ENCODE peak calls at places on chromosomes 11 and 22, in eight cellular contexts. M is pancreas, C is kidney epithelial cell, B is astrocyte of the spinal cord, V is SK-N-MC, E is hepatocyte, I is uterus, X is AG09309. S is an unnamed sample.

GRCh38 chr11:67372993-67373915 is at the start of gene CLCF1:
- DNase-seq in M (peak), C (no peak), B (peak), V (no peak), E (peak), I (peak), X (no peak), S (peak)

GRCh38 chr22:49018601-49019000 is 809.1 kb downstream of the BRD1 start:
- DNase-seq in M (no peak), C (no peak), B (no peak), V (no peak), E (no peak), I (no peak), X (no peak), S (no peak)

GRCh38 chr11:116478205-116478604 is 294.6 kb downstream of the BUD13 start:
- DNase-seq in M (no peak), C (no peak), B (no peak), V (no peak), E (no peak), I (no peak), X (no peak), S (no peak)

GRCh38 chr11:130644187-130644586 is 195.7 kb downstream of the ADAMTS15 start:
- DNase-seq in M (no peak), C (no peak), B (no peak), V (no peak), E (no peak), I (no peak), X (no peak), S (no peak)

GRCh38 chr11:81026008-81026407 is 1585.2 kb upstream of the TENM4 start:
- DNase-seq in M (no peak), C (no peak), B (no peak), V (no peak), E (no peak), I (no peak), X (no peak), S (no peak)

GRCh38 chr11:77783023-77783422 is 37.5 kb downstream of the RSF1 start:
- DNase-seq in M (no peak), C (no peak), B (no peak), V (no peak), E (no peak), I (no peak), X (no peak), S (no peak)

GRCh38 chr22:33803371-33803770 is 116.9 kb downstream of the LARGE1 start:
- DNase-seq in M (no peak), C (peak), B (peak), V (no peak), E (peak), I (peak), X (peak), S (peak)

GRCh38 chr11:126443120-126443519 is 87.6 kb downstream of the ST3GAL4 start:
- DNase-seq in M (no peak), C (no peak), B (no peak), V (no peak), E (no peak), I (no peak), X (no peak), S (no peak)

GRCh38 chr11:102430158-102430836 is 22.3 kb downstream of the TMEM123 start:
- DNase-seq in M (no peak), C (no peak), B (peak), V (no peak), E (no peak), I (no peak), X (no peak), S (peak)

GRCh38 chr11:134856371-134856971 is 444.4 kb upstream of the B3GAT1 start:
- DNase-seq in M (no peak), C (no peak), B (no peak), V (no peak), E (no peak), I (no peak), X (no peak), S (no peak)

GRCh38 chr11:132982769-132983168 is 549.5 kb downstream of the OPCML start:
- DNase-seq in M (no peak), C (no peak), B (no peak), V (no peak), E (no peak), I (no peak), X (no peak), S (no peak)

GRCh38 chr11:33869511-33870422 is 22.1 kb downstream of the LMO2 start:
- DNase-seq in M (peak), C (no peak), B (peak), V (no peak), E (peak), I (peak), X (no peak), S (no peak)

GRCh38 chr11:124170801-124171586 is 12.2 kb upstream of the OR10D3 start:
- DNase-seq in M (no peak), C (no peak), B (no peak), V (no peak), E (no peak), I (no peak), X (no peak), S (no peak)

GRCh38 chr11:17991799-17992433 is 20.9 kb downstream of the SERGEF start:
- DNase-seq in M (no peak), C (no peak), B (peak), V (no peak), E (peak), I (no peak), X (no peak), S (no peak)

GRCh38 chr11:88301478-88302140 is 35.9 kb downstream of the CTSC start:
- DNase-seq in M (no peak), C (no peak), B (peak), V (no peak), E (peak), I (no peak), X (peak), S (no peak)

GRCh38 chr11:64687641-64688533 is 35.1 kb downstream of the NRXN2 start:
- DNase-seq in M (no peak), C (no peak), B (no peak), V (no peak), E (no peak), I (peak), X (no peak), S (no peak)

GRCh38 chr11:130451261-130452019 is 3.0 kb downstream of the ADAMTS15 start:
- DNase-seq in M (no peak), C (no peak), B (peak), V (no peak), E (no peak), I (no peak), X (no peak), S (no peak)

GRCh38 chr11:60991457-60991856 is 20.0 kb downstream of the CD6 start:
- DNase-seq in M (no peak), C (no peak), B (no peak), V (no peak), E (no peak), I (no peak), X (no peak), S (no peak)

GRCh38 chr11:75968021-75968685 is 153.1 kb downstream of the UVRAG start:
- DNase-seq in M (no peak), C (no peak), B (no peak), V (no peak), E (no peak), I (no peak), X (no peak), S (no peak)

GRCh38 chr22:41048791-41049717 is 43.3 kb upstream of the EP300 start:
- DNase-seq in M (peak), C (peak), B (peak), V (peak), E (peak), I (peak), X (peak), S (peak)

GRCh38 chr11:115503083-115503885 is 931 bp downstream of the CADM1 start:
- DNase-seq in M (peak), C (no peak), B (peak), V (no peak), E (peak), I (peak), X (no peak), S (no peak)

GRCh38 chr11:108933630-108934029 is 268.8 kb downstream of the DDX10 start:
- DNase-seq in M (no peak), C (no peak), B (peak), V (no peak), E (no peak), I (no peak), X (no peak), S (no peak)

GRCh38 chr11:114684636-114685035 is 6.3 kb downstream of the NXPE2 start:
- DNase-seq in M (no peak), C (no peak), B (no peak), V (no peak), E (no peak), I (no peak), X (no peak), S (no peak)

GRCh38 chr11:36222755-36223635 is 66.2 kb downstream of the COMMD9 start:
- DNase-seq in M (no peak), C (no peak), B (peak), V (no peak), E (no peak), I (peak), X (no peak), S (no peak)

GRCh38 chr11:45463541-45463940 is 177.4 kb upstream of the SYT13 start:
- DNase-seq in M (no peak), C (no peak), B (no peak), V (no peak), E (no peak), I (no peak), X (no peak), S (no peak)

GRCh38 chr11:69674886-69675714 is at the start of gene LTO1:
- DNase-seq in M (peak), C (peak), B (peak), V (no peak), E (peak), I (peak), X (peak), S (peak)

GRCh38 chr22:38828616-38829205 is 15.1 kb downstream of the NPTXR start:
- DNase-seq in M (no peak), C (no peak), B (no peak), V (no peak), E (no peak), I (no peak), X (no peak), S (no peak)

GRCh38 chr11:33500865-33501479 is 199.7 kb downstream of the C11orf91 start:
- DNase-seq in M (no peak), C (no peak), B (peak), V (no peak), E (peak), I (no peak), X (no peak), S (no peak)

GRCh38 chr22:24400726-24401596 is 26.4 kb upstream of the ADORA2A start:
- DNase-seq in M (no peak), C (no peak), B (no peak), V (no peak), E (no peak), I (no peak), X (no peak), S (no peak)
- H3K4me3 ChIP-seq in M (no peak), C (no peak), B (no peak), V (no peak), E (no peak), I (no peak), X (no peak), S (no peak)

DNA sequence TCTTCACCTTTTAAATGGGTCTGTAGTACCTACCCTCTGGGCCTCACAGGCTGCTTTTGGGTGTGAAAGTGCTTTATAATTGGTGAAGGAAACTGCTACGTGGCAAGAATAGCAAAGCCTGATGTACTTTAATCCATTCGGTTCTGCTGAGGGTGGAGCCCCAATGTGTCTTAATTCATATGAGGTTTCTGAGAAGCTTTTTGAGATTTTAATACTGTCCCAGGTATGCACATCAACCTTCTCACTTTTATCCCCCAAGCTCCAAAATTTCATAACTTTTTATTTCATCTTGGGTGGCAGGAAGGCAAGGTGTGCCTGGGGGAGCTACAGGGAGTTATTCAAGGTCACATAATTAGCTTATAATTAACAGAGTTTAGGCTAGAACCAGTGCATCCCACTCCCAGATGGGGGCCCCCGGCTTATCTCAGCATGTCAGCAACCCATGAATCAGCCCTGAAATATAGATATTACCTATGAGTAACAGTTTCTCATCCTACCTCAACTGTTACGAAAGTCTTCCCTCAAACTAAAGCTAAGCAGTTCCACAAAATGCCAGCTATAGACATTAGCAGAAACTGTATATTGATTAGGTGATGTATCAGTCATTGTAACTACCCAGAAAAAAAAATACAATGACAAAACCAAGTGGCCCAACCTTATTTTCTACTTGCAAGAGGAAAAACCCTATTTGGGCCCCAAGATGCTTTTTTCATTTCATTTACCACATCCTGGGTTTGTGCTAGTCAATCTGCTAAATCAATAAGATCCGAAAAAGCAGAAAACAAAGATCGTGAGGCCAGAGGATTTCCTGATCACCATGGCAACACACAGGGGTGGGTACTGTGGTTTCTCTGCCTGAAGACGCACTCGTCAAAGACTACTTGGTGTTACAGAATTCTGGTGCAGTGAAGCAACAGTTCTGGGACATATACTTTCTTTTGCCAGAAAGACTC is 26.7 kb downstream of the CD44 start:
- DNase-seq in M (no peak), C (no peak), B (peak), V (no peak), E (no peak), I (no peak), X (peak), S (no peak)
- H3K4me3 ChIP-seq in M (no peak), C (no peak), B (no peak), V (no peak), E (no peak), I (no peak), X (no peak), S (no peak)

DNA sequence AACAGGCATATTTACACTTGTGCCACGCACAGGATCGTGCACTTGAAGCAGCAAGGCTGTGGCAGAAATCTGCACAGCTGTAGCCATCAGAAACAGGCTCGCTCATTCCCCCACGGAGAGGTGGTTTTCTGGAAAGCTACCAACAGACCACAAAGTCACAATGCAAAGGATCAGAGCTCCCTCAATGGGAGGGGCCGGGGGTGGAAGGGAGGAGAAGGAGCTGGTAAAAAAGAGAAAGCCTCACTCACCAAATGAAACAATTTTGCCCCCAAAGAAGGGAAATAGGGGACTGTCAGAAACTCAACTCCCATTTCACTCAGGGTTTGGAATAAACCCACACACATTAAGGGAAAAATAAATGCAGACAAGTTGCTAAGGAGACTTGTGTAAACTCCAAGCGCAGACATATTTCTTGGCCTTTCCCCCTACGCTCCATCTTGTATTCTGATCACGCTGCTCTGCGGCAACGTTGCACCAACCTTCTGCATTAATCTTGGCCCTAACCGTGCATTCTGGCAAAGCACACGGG is 43.2 kb upstream of the BLID start:
- DNase-seq in M (no peak), C (no peak), B (peak), V (no peak), E (peak), I (peak), X (no peak), S (peak)
- H3K4me3 ChIP-seq in M (no peak), C (peak), B (no peak), V (no peak), E (no peak), I (peak), X (peak), S (peak)

DNA sequence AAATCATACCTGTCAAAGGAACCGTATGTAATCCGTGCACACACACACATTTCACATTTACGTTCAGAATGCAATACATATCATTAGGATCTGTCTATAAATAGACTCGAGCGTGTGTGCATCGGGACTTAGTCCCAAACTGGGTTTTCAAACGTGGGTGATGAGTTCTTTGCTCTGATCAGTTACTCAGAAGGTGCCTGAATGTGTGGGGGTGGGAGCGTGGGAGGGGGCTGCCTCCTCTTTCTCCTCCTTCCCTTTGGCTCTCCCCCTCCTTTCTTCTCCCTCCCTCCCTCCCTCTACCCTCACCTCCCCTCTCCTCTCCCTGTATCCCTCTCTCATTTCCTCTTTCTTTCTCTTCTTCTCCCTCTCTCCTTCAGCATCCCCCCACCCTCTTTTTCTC is 124.3 kb upstream of the HSD17B12 start:
- DNase-seq in M (no peak), C (no peak), B (no peak), V (no peak), E (no peak), I (no peak), X (no peak), S (no peak)
- H3K4me3 ChIP-seq in M (no peak), C (no peak), B (no peak), V (peak), E (no peak), I (no peak), X (no peak), S (no peak)

GRCh38 chr11:94767701-94768601 is at the start of gene AMOTL1:
- DNase-seq in M (peak), C (peak), B (peak), V (no peak), E (peak), I (peak), X (no peak), S (peak)

GRCh38 chr11:94767292-94767690 is 865 bp upstream of the AMOTL1 start:
- DNase-seq in M (no peak), C (no peak), B (no peak), V (no peak), E (no peak), I (no peak), X (no peak), S (no peak)

GRCh38 chr11:94769897-94770296 is 1.7 kb downstream of the AMOTL1 start:
- DNase-seq in M (peak), C (no peak), B (no peak), V (no peak), E (no peak), I (no peak), X (no peak), S (no peak)

GRCh38 chr11:94770563-94771120 is 2.5 kb downstream of the AMOTL1 start:
- DNase-seq in M (no peak), C (no peak), B (no peak), V (no peak), E (no peak), I (no peak), X (no peak), S (no peak)

GRCh38 chr11:94768602-94769511 is 701 bp downstream of the AMOTL1 start:
- DNase-seq in M (peak), C (no peak), B (peak), V (no peak), E (peak), I (peak), X (no peak), S (no peak)
- H3K4me3 ChIP-seq in M (peak), C (peak), B (peak), V (peak), E (peak), I (peak), X (peak), S (peak)

S was measured in skeletal muscle cell.